ENCODE peak calls at places on chromosomes 4 and X, in ten cellular contexts. One of them, this sample, is unnamed.
A peak's percentile ranks its signal among the peaks of the same experiment; 100 is the strongest.

GRCh38 chrX:78104447-78105176 is 564 bp downstream of the PGK1 start:
- DNase-seq in OCI-M1: peak; percentile 72
- DNase-seq in lung: peak; percentile 59
- DNase-seq in fibroblast of mammary gland: peak; percentile 50
- DNase-seq in EH: peak; percentile 57
- DNase-seq in HT1080: peak; percentile 32
- DNase-seq in fibroblast of pulmonary artery: peak; percentile 68
- DNase-seq in amygdala: no peak
- DNase-seq in NCI-H1105: peak; percentile 0
- DNase-seq in HL-60: no peak
- DNase-seq in this sample: peak; percentile 34

GRCh38 chrX:110569506-110569905 is 210.9 kb downstream of the RTL9 start:
- DNase-seq in OCI-M1: no peak
- DNase-seq in lung: no peak
- DNase-seq in fibroblast of mammary gland: peak; percentile 19
- DNase-seq in EH: peak; percentile 70
- DNase-seq in HT1080: peak; percentile 61
- DNase-seq in fibroblast of pulmonary artery: no peak
- DNase-seq in amygdala: no peak
- DNase-seq in NCI-H1105: no peak
- DNase-seq in HL-60: no peak
- DNase-seq in this sample: no peak

GRCh38 chr4:113394108-113394729 is 344.8 kb downstream of the ANK2 start:
- DNase-seq in OCI-M1: no peak
- DNase-seq in lung: no peak
- DNase-seq in fibroblast of mammary gland: no peak
- DNase-seq in EH: no peak
- DNase-seq in HT1080: no peak
- DNase-seq in fibroblast of pulmonary artery: no peak
- DNase-seq in amygdala: no peak
- DNase-seq in NCI-H1105: no peak
- DNase-seq in HL-60: no peak
- DNase-seq in this sample: no peak

GRCh38 chr4:965048-965765 is 8.2 kb downstream of the DGKQ start:
- DNase-seq in OCI-M1: no peak
- DNase-seq in lung: no peak
- DNase-seq in fibroblast of mammary gland: no peak
- DNase-seq in EH: no peak
- DNase-seq in HT1080: no peak
- DNase-seq in fibroblast of pulmonary artery: no peak
- DNase-seq in amygdala: no peak
- DNase-seq in NCI-H1105: no peak
- DNase-seq in HL-60: no peak
- DNase-seq in this sample: no peak

GRCh38 chr4:46889410-46889809 is 19.6 kb downstream of the COX7B2 start:
- DNase-seq in OCI-M1: no peak
- DNase-seq in lung: no peak
- DNase-seq in fibroblast of mammary gland: no peak
- DNase-seq in EH: no peak
- DNase-seq in HT1080: no peak
- DNase-seq in fibroblast of pulmonary artery: no peak
- DNase-seq in amygdala: no peak
- DNase-seq in NCI-H1105: no peak
- DNase-seq in HL-60: no peak
- DNase-seq in this sample: no peak

GRCh38 chr4:2486981-2487380 is 18.1 kb downstream of the RNF4 start:
- DNase-seq in OCI-M1: no peak
- DNase-seq in lung: no peak
- DNase-seq in fibroblast of mammary gland: no peak
- DNase-seq in EH: no peak
- DNase-seq in HT1080: no peak
- DNase-seq in fibroblast of pulmonary artery: no peak
- DNase-seq in amygdala: no peak
- DNase-seq in NCI-H1105: no peak
- DNase-seq in HL-60: no peak
- DNase-seq in this sample: no peak

GRCh38 chrX:6004529-6004928 is 224.1 kb downstream of the NLGN4X start:
- DNase-seq in OCI-M1: no peak
- DNase-seq in lung: no peak
- DNase-seq in fibroblast of mammary gland: no peak
- DNase-seq in EH: no peak
- DNase-seq in HT1080: peak; percentile 4
- DNase-seq in fibroblast of pulmonary artery: no peak
- DNase-seq in amygdala: no peak
- DNase-seq in NCI-H1105: no peak
- DNase-seq in HL-60: no peak
- DNase-seq in this sample: no peak

GRCh38 chr4:112940364-112940763 is 109.1 kb upstream of the ANK2 start:
- DNase-seq in OCI-M1: no peak
- DNase-seq in lung: no peak
- DNase-seq in fibroblast of mammary gland: no peak
- DNase-seq in EH: no peak
- DNase-seq in HT1080: no peak
- DNase-seq in fibroblast of pulmonary artery: no peak
- DNase-seq in amygdala: no peak
- DNase-seq in NCI-H1105: no peak
- DNase-seq in HL-60: no peak
- DNase-seq in this sample: no peak